ENCODE peak calls at places on chromosomes 2 and 18, in four cellular contexts. O is H1, X is HFF-Myc, S is fibroblast of mammary gland. Q is an unnamed sample.

GRCh38 chr2:150485871-150486538 is 1.5 kb downstream of the RND3 start:
- DNase-seq in O (peak), X (no peak), S (peak), Q (peak)

GRCh38 chr2:152481881-152482280 is 146.9 kb downstream of the FMNL2 start:
- DNase-seq in O (no peak), X (no peak), S (no peak), Q (no peak)

GRCh38 chr2:72630767-72631166 is 195.1 kb downstream of the EXOC6B start:
- DNase-seq in O (no peak), X (no peak), S (peak), Q (peak)

GRCh38 chr2:239834143-239834542 is 191.0 kb downstream of the NDUFA10 start:
- DNase-seq in O (peak), X (no peak), S (no peak), Q (no peak)

GRCh38 chr18:75496151-75496550 is 68.6 kb upstream of the SMIM21 start:
- DNase-seq in O (no peak), X (no peak), S (no peak), Q (no peak)

GRCh38 chr2:62787381-62787780 is 81.9 kb downstream of the EHBP1 start:
- DNase-seq in O (no peak), X (no peak), S (peak), Q (peak)

GRCh38 chr18:49050462-49050861 is 99.7 kb upstream of the SMAD7 start:
- DNase-seq in O (no peak), X (no peak), S (no peak), Q (no peak)

GRCh38 chr2:198775737-198776136 is 682.0 kb downstream of the SATB2 start:
- DNase-seq in O (no peak), X (no peak), S (no peak), Q (no peak)

GRCh38 chr2:144357623-144358400 is 162.1 kb downstream of the ZEB2 start:
- DNase-seq in O (no peak), X (peak), S (peak), Q (peak)

GRCh38 chr2:102485151-102485769 is 12.2 kb downstream of the SLC9A4 start:
- DNase-seq in O (no peak), X (no peak), S (peak), Q (peak)

GRCh38 chr2:172606285-172606684 is 50.4 kb downstream of the PDK1 start:
- DNase-seq in O (no peak), X (peak), S (peak), Q (peak)

GRCh38 chr2:223113161-223113560 is 61.2 kb downstream of the KCNE4 start:
- DNase-seq in O (no peak), X (no peak), S (peak), Q (no peak)

GRCh38 chr2:17608251-17608650 is 67.8 kb downstream of the VSNL1 start:
- DNase-seq in O (no peak), X (no peak), S (no peak), Q (no peak)

GRCh38 chr2:97993926-97994325 is 1.8 kb downstream of the TMEM131 start:
- DNase-seq in O (no peak), X (no peak), S (no peak), Q (no peak)

GRCh38 chr2:97995734-97996624 is at the start of gene TMEM131:
- DNase-seq in O (peak), X (peak), S (peak), Q (peak)

GRCh38 chr2:97995026-97995733 is 568 bp downstream of the TMEM131 start:
- DNase-seq in O (peak), X (no peak), S (peak), Q (peak)

GRCh38 chr2:97991081-97991856 is 4.5 kb downstream of the TMEM131 start:
- DNase-seq in O (no peak), X (no peak), S (no peak), Q (no peak)

DNA sequence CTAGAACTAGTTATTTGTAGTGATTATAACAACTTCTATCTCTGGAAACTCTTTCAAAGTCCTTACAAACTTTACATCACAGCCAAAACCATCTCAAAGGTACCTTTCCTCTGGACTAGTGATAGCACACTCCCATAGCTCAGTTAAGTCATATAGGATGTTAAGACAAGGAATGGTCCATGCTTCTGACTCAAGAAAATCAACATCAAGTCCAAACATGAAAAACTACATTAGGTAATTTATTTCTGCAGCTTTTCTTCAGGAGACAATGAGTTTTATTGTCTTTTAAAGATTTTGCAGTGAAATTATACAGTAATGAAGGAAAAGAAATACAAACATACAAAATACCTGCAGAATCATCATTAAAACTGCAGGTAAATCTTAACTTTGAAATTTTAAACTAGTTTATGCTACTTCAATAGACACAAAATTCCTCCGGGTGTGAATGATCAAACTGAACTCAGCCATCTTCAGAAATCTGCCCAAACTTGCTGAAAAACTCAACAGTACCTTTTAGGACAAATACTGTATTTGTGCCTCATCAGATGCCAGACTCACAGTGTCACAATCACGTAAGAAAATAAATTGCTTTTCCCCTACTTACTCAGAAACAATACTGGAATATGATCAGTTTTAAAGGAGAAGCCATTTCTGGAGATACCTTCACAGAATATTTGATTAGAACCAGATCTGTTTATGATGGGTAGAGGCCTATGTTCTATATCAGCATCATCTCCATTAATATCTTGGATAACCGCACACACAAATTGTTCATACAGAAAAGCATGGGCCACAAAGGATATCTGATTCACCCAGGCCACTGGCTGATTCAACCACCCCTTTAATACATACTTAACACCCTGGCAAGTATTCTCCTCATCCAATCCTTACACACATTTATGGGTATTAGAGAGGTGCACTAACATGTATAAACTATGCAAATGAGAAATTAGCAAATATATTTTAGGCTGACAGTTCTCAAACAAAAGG is 2.6 kb downstream of the TMEM131 start:
- DNase-seq in O (no peak), X (no peak), S (peak), Q (no peak)
- H3K4me3 ChIP-seq in O (no peak), X (peak), S (peak), Q (peak)

GRCh38 chr2:9945596-9945995 is 5.9 kb upstream of the GRHL1 start:
- DNase-seq in O (no peak), X (no peak), S (no peak), Q (peak)

GRCh38 chr2:9941996-9942390 is 9.5 kb upstream of the GRHL1 start:
- DNase-seq in O (no peak), X (no peak), S (no peak), Q (no peak)

GRCh38 chr2:9946076-9946475 is 5.4 kb upstream of the GRHL1 start:
- DNase-seq in O (no peak), X (no peak), S (no peak), Q (no peak)

GRCh38 chr2:9946818-9947217 is 4.7 kb upstream of the GRHL1 start:
- DNase-seq in O (no peak), X (no peak), S (no peak), Q (no peak)

DNA sequence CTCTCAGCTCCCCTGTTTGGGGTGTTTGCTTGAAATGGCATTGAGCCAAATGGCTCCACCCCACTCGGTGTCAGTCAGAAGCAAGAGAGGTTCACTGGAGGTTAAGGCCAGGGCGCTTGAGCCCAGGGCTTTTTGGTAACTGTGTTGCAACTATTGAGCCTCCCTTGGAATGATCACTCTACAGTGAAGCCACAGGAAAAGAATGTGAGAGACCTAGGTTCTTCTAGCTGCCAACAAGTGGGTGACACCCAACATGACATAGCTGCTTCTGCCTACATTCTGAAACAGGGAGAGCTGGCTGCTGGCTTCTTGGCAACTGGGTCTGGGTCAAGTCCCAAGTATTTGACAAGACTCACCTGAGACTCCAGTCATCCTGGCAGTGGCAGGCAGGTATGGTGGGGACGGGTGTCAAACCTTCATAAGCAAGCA is 7.1 kb upstream of the GRHL1 start:
- DNase-seq in O (no peak), X (no peak), S (no peak), Q (peak)
- TF ChIP-seq CTCF in O (no peak), X (no peak), S (no peak), Q (no peak)

GRCh38 chr18:25814841-25815458 is 275.5 kb downstream of the SS18 start:
- DNase-seq in O (no peak), X (peak), S (no peak), Q (no peak)
- H3K4me3 ChIP-seq in O (no peak), X (no peak), S (no peak), Q (no peak)

GRCh38 chr2:42769583-42770287 is 5.8 kb upstream of the OXER1 start:
- DNase-seq in O (peak), X (no peak), S (no peak), Q (no peak)

GRCh38 chr2:42768706-42769256 is 4.8 kb upstream of the OXER1 start:
- DNase-seq in O (peak), X (no peak), S (no peak), Q (no peak)

GRCh38 chr2:42771546-42772153 is 7.7 kb upstream of the OXER1 start:
- DNase-seq in O (no peak), X (no peak), S (no peak), Q (no peak)

GRCh38 chr2:42767899-42768705 is 4.2 kb upstream of the OXER1 start:
- DNase-seq in O (peak), X (no peak), S (no peak), Q (no peak)

GRCh38 chr2:42770288-42771131 is 6.6 kb upstream of the OXER1 start:
- DNase-seq in O (peak), X (no peak), S (peak), Q (peak)
- TF ChIP-seq CTCF in O (peak), X (peak), S (peak), Q (peak)

GRCh38 chr18:52337286-52337685 is 2.7 kb upstream of the DCC start:
- DNase-seq in O (no peak), X (no peak), S (peak), Q (no peak)

GRCh38 chr18:52340466-52341378 is 725 bp downstream of the DCC start:
- DNase-seq in O (peak), X (no peak), S (no peak), Q (no peak)

GRCh38 chr18:52341617-52342381 is 1.8 kb downstream of the DCC start:
- DNase-seq in O (peak), X (no peak), S (no peak), Q (no peak)

GRCh38 chr18:52343138-52343537 is 3.1 kb downstream of the DCC start:
- DNase-seq in O (no peak), X (no peak), S (no peak), Q (no peak)

DNA sequence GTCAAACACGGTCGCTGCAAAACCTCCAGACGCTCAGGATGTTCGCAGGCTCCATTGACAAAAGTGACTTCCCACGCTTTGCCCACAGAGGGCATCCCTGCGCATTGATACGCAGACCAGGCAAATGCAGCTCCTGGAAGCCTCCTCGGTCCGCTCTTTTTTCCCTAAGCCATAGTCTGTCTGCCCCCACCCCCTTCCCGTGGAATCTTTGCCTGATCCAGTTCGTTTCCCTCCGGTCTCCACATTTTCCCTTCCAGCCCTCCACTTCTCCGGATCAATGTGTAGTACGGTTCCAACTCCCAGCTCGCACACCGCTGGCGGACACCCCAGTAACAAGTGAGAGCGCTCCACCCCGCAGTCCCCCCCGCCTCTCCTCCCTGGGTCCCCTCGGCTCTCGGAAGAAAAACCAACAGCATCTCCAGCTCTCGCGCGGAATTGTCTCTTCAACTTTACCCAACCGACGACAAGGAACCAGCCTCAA is at the start of gene DCC:
- DNase-seq in O (peak), X (no peak), S (peak), Q (peak)
- H3K4me3 ChIP-seq in O (peak), X (no peak), S (peak), Q (no peak)

DNA sequence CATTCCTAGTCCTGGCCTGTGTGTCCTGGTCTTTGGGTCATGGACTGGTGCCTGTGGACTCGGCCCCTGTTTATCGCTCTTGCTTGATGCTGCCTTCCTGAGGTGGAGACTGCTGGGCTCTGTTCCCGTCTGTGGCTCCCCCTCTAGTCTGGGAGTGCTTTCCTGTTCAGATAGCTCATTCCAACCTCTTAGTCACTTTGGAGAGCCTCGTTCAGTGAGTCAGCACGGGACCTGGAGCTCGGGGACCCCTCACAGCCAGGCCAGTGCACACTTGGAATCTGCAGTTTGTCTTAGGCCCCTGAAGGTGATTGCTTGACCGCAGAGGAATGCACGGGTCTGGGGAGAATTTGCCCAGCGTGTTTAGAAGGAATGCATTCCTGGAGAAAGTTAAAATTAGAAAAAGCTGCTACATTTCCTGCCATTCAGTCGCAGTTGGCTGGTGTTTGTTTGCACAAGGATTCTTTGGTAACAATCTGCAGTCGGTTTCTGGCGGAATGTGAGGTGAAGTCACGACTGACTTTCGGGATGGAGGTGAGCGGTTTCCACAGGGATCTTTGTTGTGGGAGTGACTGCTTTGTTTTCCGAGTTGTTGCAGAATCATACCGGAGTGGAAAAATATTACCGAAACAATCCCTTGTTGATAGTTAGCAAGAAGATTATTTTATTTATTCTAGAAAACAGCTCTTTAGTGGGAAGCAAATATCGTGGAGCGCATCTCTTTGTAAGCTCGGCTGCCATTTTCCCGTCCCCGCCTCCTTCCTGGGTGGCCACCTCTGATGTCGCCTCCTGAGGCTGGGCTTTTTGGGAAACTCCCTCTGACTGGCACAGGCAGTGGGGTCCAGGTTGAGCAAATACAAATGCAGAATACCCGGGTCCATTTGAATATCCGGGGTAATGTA is 29.6 kb downstream of the SH3BP4 start:
- DNase-seq in O (peak), X (peak), S (peak), Q (peak)
- TF ChIP-seq CTCF in O (no peak), X (no peak), S (peak), Q (no peak)

GRCh38 chr18:77054606-77055428 is 77.8 kb downstream of the MBP start:
- DNase-seq in O (no peak), X (peak), S (peak), Q (peak)

GRCh38 chr18:77052656-77053309 is 79.8 kb downstream of the MBP start:
- DNase-seq in O (no peak), X (no peak), S (no peak), Q (no peak)

GRCh38 chr18:77053616-77054287 is 78.8 kb downstream of the MBP start:
- DNase-seq in O (no peak), X (no peak), S (no peak), Q (no peak)

GRCh38 chr18:77055429-77056310 is 76.9 kb downstream of the MBP start:
- DNase-seq in O (no peak), X (no peak), S (no peak), Q (no peak)

GRCh38 chr18:77054288-77054605 is 78.3 kb downstream of the MBP start:
- DNase-seq in O (no peak), X (no peak), S (no peak), Q (no peak)
- H3K4me3 ChIP-seq in O (no peak), X (no peak), S (no peak), Q (no peak)

DNA sequence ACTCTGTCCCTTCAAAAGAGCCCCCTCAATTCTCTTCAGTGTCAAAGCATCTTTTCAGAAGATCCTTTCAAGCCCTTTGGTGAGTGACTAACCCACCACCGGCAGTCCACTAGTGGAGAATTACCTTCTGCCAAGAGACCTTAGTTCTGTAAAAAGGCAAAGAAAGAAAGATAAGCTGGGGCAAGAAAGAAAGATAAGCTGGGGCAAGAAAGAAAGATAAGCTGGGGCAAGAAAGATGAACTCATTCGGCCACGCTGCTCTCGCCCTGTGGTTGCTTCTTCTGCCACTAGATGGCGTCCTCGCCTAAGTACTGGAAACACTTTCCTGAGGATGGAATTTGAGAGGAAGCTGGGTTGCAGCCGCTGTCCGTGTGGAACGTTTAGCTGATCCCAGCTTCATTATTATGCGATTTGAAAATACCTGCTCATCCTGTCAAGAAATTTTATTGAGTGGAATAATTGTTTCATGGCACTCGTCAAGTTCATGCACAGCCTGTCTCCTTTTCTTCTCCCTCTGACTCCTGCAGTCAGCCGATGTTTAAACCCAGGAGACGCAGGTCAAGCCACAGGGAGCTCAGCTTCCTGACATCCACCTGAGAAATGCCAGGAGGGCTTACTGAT is 17.3 kb upstream of the ANXA4 start:
- DNase-seq in O (peak), X (peak), S (peak), Q (peak)
- TF ChIP-seq CTCF in O (peak), X (peak), S (peak), Q (peak)

GRCh38 chr2:42793314-42794270 is 1.2 kb upstream of the HAAO start:
- DNase-seq in O (no peak), X (no peak), S (no peak), Q (no peak)

GRCh38 chr2:42792583-42793313 is at the start of gene HAAO:
- DNase-seq in O (peak), X (no peak), S (no peak), Q (no peak)

GRCh38 chr2:42789751-42790150 is 2.6 kb downstream of the HAAO start:
- DNase-seq in O (no peak), X (no peak), S (no peak), Q (no peak)

GRCh38 chr2:42792087-42792582 is 248 bp downstream of the HAAO start:
- DNase-seq in O (no peak), X (no peak), S (no peak), Q (no peak)

GRCh38 chr2:42791606-42792005 is 777 bp downstream of the HAAO start:
- DNase-seq in O (no peak), X (no peak), S (no peak), Q (no peak)
- H3K4me3 ChIP-seq in O (no peak), X (no peak), S (no peak), Q (no peak)

GRCh38 chr2:84741182-84741822 is 139.6 kb downstream of the TRABD2A start:
- DNase-seq in O (peak), X (peak), S (peak), Q (peak)
- TF ChIP-seq CTCF in O (peak), X (peak), S (peak), Q (peak)